ENCODE peak calls at places on chromosomes 2 and 18, in eight cellular contexts. One of them, this sample, is unnamed.

GRCh38 chr2:43267393-43267792 is 41.0 kb upstream of the ZFP36L2 start:
- DNase-seq in IMR-90: no peak
- DNase-seq in Peyer's patch: no peak
- DNase-seq in stomach: no peak
- DNase-seq in NB4: no peak
- DNase-seq in uterus: no peak
- DNase-seq in A549: no peak
- DNase-seq in body of pancreas: peak
- DNase-seq in this sample: no peak

GRCh38 chr18:10518595-10519273 is 7.1 kb upstream of the NAPG start:
- DNase-seq in IMR-90: peak
- DNase-seq in Peyer's patch: no peak
- DNase-seq in stomach: peak
- DNase-seq in NB4: peak
- DNase-seq in uterus: peak
- DNase-seq in A549: no peak
- DNase-seq in body of pancreas: peak
- DNase-seq in this sample: peak

GRCh38 chr18:12338382-12338781 is 30.3 kb downstream of the TUBB6 start:
- DNase-seq in IMR-90: no peak
- DNase-seq in Peyer's patch: no peak
- DNase-seq in stomach: no peak
- DNase-seq in NB4: no peak
- DNase-seq in uterus: no peak
- DNase-seq in A549: no peak
- DNase-seq in body of pancreas: no peak
- DNase-seq in this sample: no peak

GRCh38 chr2:1886405-1886992 is 142.2 kb upstream of the PXDN start:
- DNase-seq in IMR-90: peak
- DNase-seq in Peyer's patch: peak
- DNase-seq in stomach: peak
- DNase-seq in NB4: peak
- DNase-seq in uterus: peak
- DNase-seq in A549: peak
- DNase-seq in body of pancreas: peak
- DNase-seq in this sample: peak

GRCh38 chr2:239363946-239364637 is 36.7 kb downstream of the HDAC4 start:
- DNase-seq in IMR-90: no peak
- DNase-seq in Peyer's patch: peak
- DNase-seq in stomach: no peak
- DNase-seq in NB4: peak
- DNase-seq in uterus: no peak
- DNase-seq in A549: no peak
- DNase-seq in body of pancreas: no peak
- DNase-seq in this sample: peak

GRCh38 chr2:108169982-108170625 is 69.7 kb upstream of the SULT1C3 start:
- DNase-seq in IMR-90: peak
- DNase-seq in Peyer's patch: no peak
- DNase-seq in stomach: no peak
- DNase-seq in NB4: peak
- DNase-seq in uterus: no peak
- DNase-seq in A549: peak
- DNase-seq in body of pancreas: no peak
- DNase-seq in this sample: no peak

GRCh38 chr2:227370791-227371312 is 8.3 kb downstream of the TM4SF20 start:
- DNase-seq in IMR-90: peak
- DNase-seq in Peyer's patch: no peak
- DNase-seq in stomach: no peak
- DNase-seq in NB4: peak
- DNase-seq in uterus: no peak
- DNase-seq in A549: no peak
- DNase-seq in body of pancreas: peak
- DNase-seq in this sample: peak

GRCh38 chr2:122516775-122517174 is 761.3 kb downstream of the TSN start:
- DNase-seq in IMR-90: no peak
- DNase-seq in Peyer's patch: no peak
- DNase-seq in stomach: no peak
- DNase-seq in NB4: no peak
- DNase-seq in uterus: no peak
- DNase-seq in A549: no peak
- DNase-seq in body of pancreas: no peak
- DNase-seq in this sample: no peak

GRCh38 chr2:86617153-86617552 is 6.5 kb downstream of the RNF103 start:
- DNase-seq in IMR-90: no peak
- DNase-seq in Peyer's patch: no peak
- DNase-seq in stomach: no peak
- DNase-seq in NB4: no peak
- DNase-seq in uterus: no peak
- DNase-seq in A549: no peak
- DNase-seq in body of pancreas: no peak
- DNase-seq in this sample: no peak

GRCh38 chr2:20185176-20186022 is 39.5 kb downstream of the SDC1 start:
- DNase-seq in IMR-90: peak
- DNase-seq in Peyer's patch: no peak
- DNase-seq in stomach: no peak
- DNase-seq in NB4: peak
- DNase-seq in uterus: no peak
- DNase-seq in A549: peak
- DNase-seq in body of pancreas: no peak
- DNase-seq in this sample: no peak

GRCh38 chr2:127143851-127144782 is 37.2 kb upstream of the BIN1 start:
- DNase-seq in IMR-90: peak
- DNase-seq in Peyer's patch: no peak
- DNase-seq in stomach: no peak
- DNase-seq in NB4: no peak
- DNase-seq in uterus: no peak
- DNase-seq in A549: peak
- DNase-seq in body of pancreas: no peak
- DNase-seq in this sample: no peak

DNA sequence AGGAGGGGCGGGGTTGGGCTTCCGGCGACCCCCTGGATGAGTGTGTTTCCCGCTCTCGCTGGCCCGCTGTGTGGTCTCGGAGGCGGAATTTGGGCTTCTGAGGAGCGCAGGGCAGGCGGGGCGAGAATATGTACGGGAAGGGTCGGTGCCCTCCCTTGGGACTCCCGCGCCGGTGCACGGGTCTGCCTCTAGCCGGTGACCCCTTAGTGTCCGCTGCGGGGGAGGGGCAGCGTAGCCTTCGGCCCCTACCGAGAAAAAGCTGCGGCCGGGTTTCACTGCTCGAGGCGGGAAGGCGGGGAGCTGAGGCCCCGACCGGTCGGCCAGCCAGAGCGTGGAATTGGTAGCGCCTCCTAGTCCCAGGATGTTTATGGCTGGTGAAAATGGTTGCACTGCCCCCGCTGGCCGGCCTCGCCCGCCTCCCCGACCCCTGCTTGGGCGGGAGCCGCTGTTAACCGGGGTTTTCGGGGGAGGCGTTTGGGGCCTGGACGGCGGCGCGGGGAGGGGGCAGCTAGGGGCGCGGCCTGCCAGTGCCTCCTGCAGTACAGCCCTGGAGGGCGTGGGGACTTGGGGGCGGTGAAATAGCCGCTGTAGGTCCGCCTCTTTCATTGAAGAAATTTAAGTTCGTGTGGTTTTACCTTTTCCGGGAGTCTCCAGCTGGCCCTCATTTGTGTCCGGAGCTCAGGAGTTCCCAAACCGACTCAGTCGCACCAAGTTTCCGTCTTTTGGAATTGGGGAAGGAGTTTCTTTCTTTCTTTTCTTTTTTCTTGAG is at the start of gene UGP2:
- DNase-seq in IMR-90: peak
- DNase-seq in Peyer's patch: peak
- DNase-seq in stomach: peak
- DNase-seq in NB4: peak
- DNase-seq in uterus: peak
- DNase-seq in A549: peak
- DNase-seq in body of pancreas: peak
- DNase-seq in this sample: peak
- TF ChIP-seq POLR2A in IMR-90: peak
- TF ChIP-seq POLR2A in Peyer's patch: peak
- TF ChIP-seq POLR2A in stomach: peak
- TF ChIP-seq POLR2A in NB4: peak
- TF ChIP-seq POLR2A in uterus: peak
- TF ChIP-seq POLR2A in A549: peak
- TF ChIP-seq POLR2A in body of pancreas: peak
- TF ChIP-seq POLR2A in this sample: peak

DNA sequence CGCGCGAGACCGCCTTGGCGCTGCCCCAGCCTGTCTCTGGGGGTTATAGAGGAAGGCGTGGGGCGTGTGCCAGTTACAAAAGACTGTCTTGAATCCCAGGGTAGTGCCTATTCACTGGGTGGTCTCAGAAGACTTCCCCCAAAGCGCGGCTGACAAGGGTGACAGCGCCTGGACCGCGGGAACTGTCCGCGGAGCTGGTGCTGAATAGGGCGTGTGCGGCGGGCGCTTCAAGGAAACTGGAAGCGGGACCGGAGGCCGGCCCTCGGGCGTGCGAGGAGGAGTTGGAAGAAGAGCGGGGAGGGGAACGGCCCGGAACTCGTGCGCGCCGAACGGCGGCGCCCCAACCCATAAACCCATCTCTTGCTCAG is 2.3 kb downstream of the EGR4 start:
- DNase-seq in IMR-90: peak
- DNase-seq in Peyer's patch: peak
- DNase-seq in stomach: no peak
- DNase-seq in NB4: peak
- DNase-seq in uterus: no peak
- DNase-seq in A549: peak
- DNase-seq in body of pancreas: peak
- DNase-seq in this sample: no peak
- H3K4me3 ChIP-seq in IMR-90: no peak
- H3K4me3 ChIP-seq in Peyer's patch: peak
- H3K4me3 ChIP-seq in stomach: peak
- H3K4me3 ChIP-seq in NB4: no peak
- H3K4me3 ChIP-seq in uterus: no peak
- H3K4me3 ChIP-seq in A549: peak
- H3K4me3 ChIP-seq in body of pancreas: no peak
- H3K4me3 ChIP-seq in this sample: no peak

DNA sequence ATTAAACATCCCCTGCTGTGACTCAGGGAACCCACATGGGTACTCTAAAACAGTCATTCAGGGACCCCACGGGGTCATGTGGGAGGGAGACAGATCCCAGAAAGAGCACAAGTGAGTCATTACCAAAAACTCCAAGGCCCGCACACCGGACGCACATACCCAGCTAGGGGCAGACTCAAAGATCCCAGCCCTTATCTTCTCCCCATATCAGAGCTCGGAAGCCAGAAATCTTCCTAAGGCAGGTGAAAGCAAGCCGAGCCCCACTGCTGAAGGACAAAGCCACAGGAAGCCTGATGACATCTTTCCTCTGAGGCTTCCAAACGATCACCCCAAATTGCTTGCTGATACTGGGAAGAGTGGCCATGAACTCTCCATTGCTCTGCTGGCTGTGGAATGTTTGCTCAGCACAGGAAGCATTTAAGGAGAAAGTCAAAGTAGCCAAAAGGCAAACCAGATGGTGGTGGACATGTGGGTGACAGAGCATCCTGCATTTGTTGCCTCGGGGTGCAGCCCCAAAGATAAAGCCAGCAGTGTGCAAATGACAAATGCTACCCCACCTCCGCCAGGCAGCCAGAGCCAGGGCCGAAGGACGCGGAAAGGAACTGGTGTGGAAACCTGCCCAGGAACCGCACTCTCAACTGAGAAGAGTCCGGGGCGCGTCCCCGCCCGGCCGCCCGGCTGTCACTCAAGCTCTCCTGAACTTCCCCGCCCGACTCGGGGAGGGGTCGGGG is 784 bp downstream of the ACTR1B start:
- DNase-seq in IMR-90: peak
- DNase-seq in Peyer's patch: peak
- DNase-seq in stomach: peak
- DNase-seq in NB4: peak
- DNase-seq in uterus: peak
- DNase-seq in A549: peak
- DNase-seq in body of pancreas: peak
- DNase-seq in this sample: peak
- TF ChIP-seq POLR2A in IMR-90: peak
- TF ChIP-seq POLR2A in Peyer's patch: peak
- TF ChIP-seq POLR2A in stomach: peak
- TF ChIP-seq POLR2A in NB4: no peak
- TF ChIP-seq POLR2A in uterus: no peak
- TF ChIP-seq POLR2A in A549: no peak
- TF ChIP-seq POLR2A in body of pancreas: peak
- TF ChIP-seq POLR2A in this sample: no peak

DNA sequence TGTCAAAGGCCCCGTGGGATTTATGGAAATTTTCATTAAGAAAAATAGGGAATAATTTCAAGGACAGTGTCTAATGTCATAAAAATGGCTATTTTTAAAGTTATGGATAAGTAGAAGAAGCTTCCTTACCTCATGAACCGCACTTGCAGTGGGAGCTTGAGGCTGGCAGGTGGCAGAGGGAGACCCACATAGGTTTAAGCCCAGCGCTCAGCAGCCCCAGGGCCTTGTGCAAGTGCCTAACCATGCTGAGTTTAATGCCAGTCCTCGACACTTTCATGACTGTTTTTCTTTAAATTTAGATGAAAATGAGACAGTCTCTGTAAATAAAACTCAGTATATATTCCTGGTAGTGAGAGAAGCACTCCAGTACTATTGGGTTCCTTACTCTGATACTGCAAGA is 285.6 kb downstream of the CNTNAP5 start:
- DNase-seq in IMR-90: no peak
- DNase-seq in Peyer's patch: no peak
- DNase-seq in stomach: no peak
- DNase-seq in NB4: no peak
- DNase-seq in uterus: no peak
- DNase-seq in A549: no peak
- DNase-seq in body of pancreas: no peak
- DNase-seq in this sample: no peak
- H3K4me3 ChIP-seq in IMR-90: no peak
- H3K4me3 ChIP-seq in Peyer's patch: no peak
- H3K4me3 ChIP-seq in stomach: no peak
- H3K4me3 ChIP-seq in NB4: no peak
- H3K4me3 ChIP-seq in uterus: no peak
- H3K4me3 ChIP-seq in A549: no peak
- H3K4me3 ChIP-seq in body of pancreas: no peak
- H3K4me3 ChIP-seq in this sample: no peak

GRCh38 chr18:13353424-13353823 is 134.9 kb downstream of the LDLRAD4 start:
- DNase-seq in IMR-90: no peak
- DNase-seq in Peyer's patch: no peak
- DNase-seq in stomach: no peak
- DNase-seq in NB4: peak
- DNase-seq in uterus: no peak
- DNase-seq in A549: no peak
- DNase-seq in body of pancreas: no peak
- DNase-seq in this sample: no peak
- TF ChIP-seq POLR2A in IMR-90: no peak
- TF ChIP-seq POLR2A in Peyer's patch: no peak
- TF ChIP-seq POLR2A in stomach: no peak
- TF ChIP-seq POLR2A in NB4: no peak
- TF ChIP-seq POLR2A in uterus: no peak
- TF ChIP-seq POLR2A in A549: no peak
- TF ChIP-seq POLR2A in body of pancreas: no peak
- TF ChIP-seq POLR2A in this sample: no peak

This sample was measured in lower leg skin.